ENCODE peak calls at places on chromosome 2, in five cellular contexts. One of them, this sample, is unnamed.

GRCh38 chr2:60759654-60760053 is 3.6 kb downstream of the PAPOLG start:
- DNase-seq in brain microvascular endothelial cell: no peak
- DNase-seq in iris pigment epithelial cell: no peak
- DNase-seq in stimulated activated CD4-positive, alpha-beta T cell treated with anti-CD3 and anti-CD28 coated beads, Interleukin-15, amount 100 ng/mL, for 24 hours: no peak
- DNase-seq in stimulated activated CD8-positive, alpha-beta memory T cell treated with anti-CD3 and anti-CD28 coated beads, Interleukin-4, amount 100 ng/mL, for 1 hour: no peak
- DNase-seq in this sample: no peak

GRCh38 chr2:241820625-241821384 is 11.8 kb downstream of the NEU4 start:
- DNase-seq in iris pigment epithelial cell: no peak
- DNase-seq in stimulated activated CD8-positive, alpha-beta memory T cell treated with anti-CD3 and anti-CD28 coated beads, Interleukin-4, amount 100 ng/mL, for 1 hour: no peak
- DNase-seq in stimulated activated CD4-positive, alpha-beta T cell treated with anti-CD3 and anti-CD28 coated beads, Interleukin-15, amount 100 ng/mL, for 24 hours: no peak
- DNase-seq in brain microvascular endothelial cell: no peak
- DNase-seq in this sample: no peak

GRCh38 chr2:108612514-108613183 is 78.4 kb downstream of the LIMS1 start:
- DNase-seq in stimulated activated CD4-positive, alpha-beta T cell treated with anti-CD3 and anti-CD28 coated beads, Interleukin-15, amount 100 ng/mL, for 24 hours: peak; percentile 73
- DNase-seq in stimulated activated CD8-positive, alpha-beta memory T cell treated with anti-CD3 and anti-CD28 coated beads, Interleukin-4, amount 100 ng/mL, for 1 hour: no peak
- DNase-seq in brain microvascular endothelial cell: no peak
- DNase-seq in iris pigment epithelial cell: no peak
- DNase-seq in this sample: peak; percentile 74

GRCh38 chr2:149994057-149994728 is 406.6 kb upstream of the MMADHC start:
- DNase-seq in stimulated activated CD4-positive, alpha-beta T cell treated with anti-CD3 and anti-CD28 coated beads, Interleukin-15, amount 100 ng/mL, for 24 hours: no peak
- DNase-seq in iris pigment epithelial cell: peak; percentile 92
- DNase-seq in stimulated activated CD8-positive, alpha-beta memory T cell treated with anti-CD3 and anti-CD28 coated beads, Interleukin-4, amount 100 ng/mL, for 1 hour: no peak
- DNase-seq in brain microvascular endothelial cell: peak; percentile 63
- DNase-seq in this sample: no peak

GRCh38 chr2:228801451-228801850 is 469.6 kb downstream of the PID1 start:
- DNase-seq in brain microvascular endothelial cell: no peak
- DNase-seq in stimulated activated CD8-positive, alpha-beta memory T cell treated with anti-CD3 and anti-CD28 coated beads, Interleukin-4, amount 100 ng/mL, for 1 hour: no peak
- DNase-seq in stimulated activated CD4-positive, alpha-beta T cell treated with anti-CD3 and anti-CD28 coated beads, Interleukin-15, amount 100 ng/mL, for 24 hours: no peak
- DNase-seq in iris pigment epithelial cell: no peak
- DNase-seq in this sample: no peak

GRCh38 chr2:10575566-10576300 is 114.0 kb downstream of the NOL10 start:
- DNase-seq in brain microvascular endothelial cell: peak; percentile 73
- DNase-seq in stimulated activated CD8-positive, alpha-beta memory T cell treated with anti-CD3 and anti-CD28 coated beads, Interleukin-4, amount 100 ng/mL, for 1 hour: no peak
- DNase-seq in iris pigment epithelial cell: peak; percentile 89
- DNase-seq in stimulated activated CD4-positive, alpha-beta T cell treated with anti-CD3 and anti-CD28 coated beads, Interleukin-15, amount 100 ng/mL, for 24 hours: no peak
- DNase-seq in this sample: no peak

GRCh38 chr2:166229678-166230023 is 101.8 kb upstream of the SCN1A start:
- DNase-seq in brain microvascular endothelial cell: no peak
- DNase-seq in stimulated activated CD8-positive, alpha-beta memory T cell treated with anti-CD3 and anti-CD28 coated beads, Interleukin-4, amount 100 ng/mL, for 1 hour: no peak
- DNase-seq in stimulated activated CD4-positive, alpha-beta T cell treated with anti-CD3 and anti-CD28 coated beads, Interleukin-15, amount 100 ng/mL, for 24 hours: no peak
- DNase-seq in iris pigment epithelial cell: no peak
- DNase-seq in this sample: no peak

GRCh38 chr2:143261986-143262784 is 133.0 kb downstream of the ARHGAP15 start:
- DNase-seq in stimulated activated CD8-positive, alpha-beta memory T cell treated with anti-CD3 and anti-CD28 coated beads, Interleukin-4, amount 100 ng/mL, for 1 hour: no peak
- DNase-seq in stimulated activated CD4-positive, alpha-beta T cell treated with anti-CD3 and anti-CD28 coated beads, Interleukin-15, amount 100 ng/mL, for 24 hours: peak; percentile 51
- DNase-seq in iris pigment epithelial cell: peak; percentile 18
- DNase-seq in brain microvascular endothelial cell: no peak
- DNase-seq in this sample: no peak

GRCh38 chr2:5691659-5692529 is at the start of gene SOX11:
- DNase-seq in iris pigment epithelial cell: peak; percentile 89
- DNase-seq in stimulated activated CD4-positive, alpha-beta T cell treated with anti-CD3 and anti-CD28 coated beads, Interleukin-15, amount 100 ng/mL, for 24 hours: peak; percentile 34
- DNase-seq in brain microvascular endothelial cell: peak; percentile 94
- DNase-seq in stimulated activated CD8-positive, alpha-beta memory T cell treated with anti-CD3 and anti-CD28 coated beads, Interleukin-4, amount 100 ng/mL, for 1 hour: no peak
- DNase-seq in this sample: peak; percentile 47

GRCh38 chr2:211114826-211115450 is 558.5 kb downstream of the CPS1 start:
- DNase-seq in stimulated activated CD4-positive, alpha-beta T cell treated with anti-CD3 and anti-CD28 coated beads, Interleukin-15, amount 100 ng/mL, for 24 hours: no peak
- DNase-seq in stimulated activated CD8-positive, alpha-beta memory T cell treated with anti-CD3 and anti-CD28 coated beads, Interleukin-4, amount 100 ng/mL, for 1 hour: no peak
- DNase-seq in iris pigment epithelial cell: peak; percentile 78
- DNase-seq in brain microvascular endothelial cell: peak; percentile 21
- DNase-seq in this sample: no peak

GRCh38 chr2:205684871-205685313 is 2.6 kb downstream of the NRP2 start:
- DNase-seq in stimulated activated CD4-positive, alpha-beta T cell treated with anti-CD3 and anti-CD28 coated beads, Interleukin-15, amount 100 ng/mL, for 24 hours: no peak
- DNase-seq in stimulated activated CD8-positive, alpha-beta memory T cell treated with anti-CD3 and anti-CD28 coated beads, Interleukin-4, amount 100 ng/mL, for 1 hour: no peak
- DNase-seq in brain microvascular endothelial cell: no peak
- DNase-seq in iris pigment epithelial cell: peak; percentile 63
- DNase-seq in this sample: no peak

GRCh38 chr2:164934790-164935466 is 20.4 kb downstream of the SLC38A11 start:
- DNase-seq in brain microvascular endothelial cell: no peak
- DNase-seq in stimulated activated CD8-positive, alpha-beta memory T cell treated with anti-CD3 and anti-CD28 coated beads, Interleukin-4, amount 100 ng/mL, for 1 hour: no peak
- DNase-seq in stimulated activated CD4-positive, alpha-beta T cell treated with anti-CD3 and anti-CD28 coated beads, Interleukin-15, amount 100 ng/mL, for 24 hours: no peak
- DNase-seq in iris pigment epithelial cell: no peak
- DNase-seq in this sample: no peak

GRCh38 chr2:239161711-239162140 is 239.1 kb downstream of the HDAC4 start:
- DNase-seq in iris pigment epithelial cell: no peak
- DNase-seq in brain microvascular endothelial cell: no peak
- DNase-seq in stimulated activated CD4-positive, alpha-beta T cell treated with anti-CD3 and anti-CD28 coated beads, Interleukin-15, amount 100 ng/mL, for 24 hours: no peak
- DNase-seq in stimulated activated CD8-positive, alpha-beta memory T cell treated with anti-CD3 and anti-CD28 coated beads, Interleukin-4, amount 100 ng/mL, for 1 hour: no peak
- DNase-seq in this sample: no peak

GRCh38 chr2:121076885-121077549 is 208.0 kb downstream of the TFCP2L1 start:
- DNase-seq in iris pigment epithelial cell: peak; percentile 37
- DNase-seq in brain microvascular endothelial cell: peak; percentile 55
- DNase-seq in stimulated activated CD8-positive, alpha-beta memory T cell treated with anti-CD3 and anti-CD28 coated beads, Interleukin-4, amount 100 ng/mL, for 1 hour: peak; percentile 27
- DNase-seq in stimulated activated CD4-positive, alpha-beta T cell treated with anti-CD3 and anti-CD28 coated beads, Interleukin-15, amount 100 ng/mL, for 24 hours: peak; percentile 83
- DNase-seq in this sample: peak; percentile 72

GRCh38 chr2:215880970-215881369 is 132.4 kb downstream of the MREG start:
- DNase-seq in stimulated activated CD8-positive, alpha-beta memory T cell treated with anti-CD3 and anti-CD28 coated beads, Interleukin-4, amount 100 ng/mL, for 1 hour: no peak
- DNase-seq in iris pigment epithelial cell: peak; percentile 44
- DNase-seq in brain microvascular endothelial cell: no peak
- DNase-seq in stimulated activated CD4-positive, alpha-beta T cell treated with anti-CD3 and anti-CD28 coated beads, Interleukin-15, amount 100 ng/mL, for 24 hours: no peak
- DNase-seq in this sample: peak; percentile 59

GRCh38 chr2:168482245-168482644 is 26.2 kb downstream of the CERS6 start:
- DNase-seq in iris pigment epithelial cell: no peak
- DNase-seq in stimulated activated CD8-positive, alpha-beta memory T cell treated with anti-CD3 and anti-CD28 coated beads, Interleukin-4, amount 100 ng/mL, for 1 hour: no peak
- DNase-seq in brain microvascular endothelial cell: no peak
- DNase-seq in stimulated activated CD4-positive, alpha-beta T cell treated with anti-CD3 and anti-CD28 coated beads, Interleukin-15, amount 100 ng/mL, for 24 hours: no peak
- DNase-seq in this sample: no peak

GRCh38 chr2:45962522-45962921 is 311.0 kb downstream of the PRKCE start:
- DNase-seq in iris pigment epithelial cell: peak; percentile 28
- DNase-seq in stimulated activated CD8-positive, alpha-beta memory T cell treated with anti-CD3 and anti-CD28 coated beads, Interleukin-4, amount 100 ng/mL, for 1 hour: no peak
- DNase-seq in stimulated activated CD4-positive, alpha-beta T cell treated with anti-CD3 and anti-CD28 coated beads, Interleukin-15, amount 100 ng/mL, for 24 hours: no peak
- DNase-seq in brain microvascular endothelial cell: peak; percentile 45
- DNase-seq in this sample: no peak

GRCh38 chr2:8653485-8653884 is 28.4 kb upstream of the ID2 start:
- DNase-seq in stimulated activated CD8-positive, alpha-beta memory T cell treated with anti-CD3 and anti-CD28 coated beads, Interleukin-4, amount 100 ng/mL, for 1 hour: no peak
- DNase-seq in stimulated activated CD4-positive, alpha-beta T cell treated with anti-CD3 and anti-CD28 coated beads, Interleukin-15, amount 100 ng/mL, for 24 hours: no peak
- DNase-seq in iris pigment epithelial cell: no peak
- DNase-seq in brain microvascular endothelial cell: no peak
- DNase-seq in this sample: no peak